ENCODE peak calls at places on chromosomes 7 and 10, in six cellular contexts. N is K562, T is A549, L is ovary, Q is HepG2, F is stomach. X is an unnamed sample.

GRCh38 chr10:4332764-4333473 is 493.1 kb upstream of the AKR1E2 start:
- DNase-seq in T (no peak), F (no peak), Q (no peak), L (no peak), N (no peak), X (no peak)

GRCh38 chr7:24975647-24976260 is 4.2 kb downstream of the OSBPL3 start:
- DNase-seq in N (no peak), L (no peak), T (no peak), Q (no peak), F (no peak), X (no peak)

GRCh38 chr7:4958477-4959301 is at the start of gene MMD2:
- DNase-seq in T (no peak), L (no peak), N (no peak), F (no peak), Q (no peak), X (no peak)

GRCh38 chr10:102714621-102715455 is at the start of gene SFXN2:
- DNase-seq in Q (no peak), F (peak; percentile 49), T (no peak), N (no peak), L (no peak), X (no peak)

GRCh38 chr7:148698397-148699023 is at the start of gene CUL1:
- DNase-seq in Q (peak; percentile 46), L (peak; percentile 83), F (peak; percentile 91), T (peak; percentile 80), N (peak; percentile 93), X (peak; percentile 95)

GRCh38 chr10:104445359-104445758 is 91.7 kb downstream of the CFAP58 start:
- DNase-seq in Q (no peak), L (no peak), T (no peak), F (no peak), N (no peak), X (no peak)

GRCh38 chr7:132377703-132378584 is 198.3 kb downstream of the PLXNA4 start:
- DNase-seq in T (no peak), Q (no peak), L (no peak), F (no peak), N (no peak), X (no peak)

GRCh38 chr10:22006379-22006884 is 2.9 kb upstream of the DNAJC1 start:
- DNase-seq in L (no peak), N (no peak), F (no peak), T (no peak), Q (no peak), X (no peak)

GRCh38 chr10:25758041-25758457 is 176.0 kb upstream of the MYO3A start:
- DNase-seq in L (no peak), Q (peak; percentile 10), N (peak; percentile 54), F (no peak), T (peak; percentile 50), X (no peak)

GRCh38 chr7:45702751-45703150 is 128.6 kb downstream of the ADCY1 start:
- DNase-seq in F (peak; percentile 19), T (no peak), L (no peak), Q (no peak), N (no peak), X (peak; percentile 48)

GRCh38 chr10:70538195-70538520 is 59.6 kb downstream of the PALD1 start:
- DNase-seq in L (no peak), N (no peak), T (no peak), Q (no peak), F (no peak), X (no peak)

GRCh38 chr7:13989944-13990295 is 454 bp upstream of the ETV1 start:
- DNase-seq in Q (no peak), L (no peak), N (no peak), T (no peak), F (no peak), X (no peak)

GRCh38 chr10:8306685-8307364 is 252.3 kb downstream of the GATA3 start:
- DNase-seq in N (no peak), T (no peak), L (no peak), F (no peak), Q (no peak), X (no peak)

GRCh38 chr10:114289096-114289436 is 50.0 kb downstream of the VWA2 start:
- DNase-seq in N (no peak), L (no peak), F (no peak), T (no peak), Q (no peak), X (no peak)

GRCh38 chr10:20059084-20059835 is 243.0 kb downstream of the PLXDC2 start:
- DNase-seq in T (no peak), Q (no peak), N (no peak), L (no peak), F (no peak), X (no peak)

GRCh38 chr7:33986951-33987948 is 81.9 kb downstream of the BMPER start:
- DNase-seq in T (peak; percentile 92), N (no peak), F (no peak), Q (peak; percentile 27), L (no peak), X (no peak)

GRCh38 chr7:111825046-111825445 is 262.8 kb upstream of the IMMP2L start:
- DNase-seq in N (no peak), F (no peak), L (no peak), T (no peak), Q (no peak), X (no peak)

GRCh38 chr10:15901889-15902288 is 41.6 kb upstream of the MINDY3 start:
- DNase-seq in Q (no peak), N (no peak), L (no peak), F (no peak), T (no peak), X (no peak)

GRCh38 chr10:123864923-123865322 is 26.7 kb downstream of the CPXM2 start:
- DNase-seq in L (no peak), Q (no peak), F (no peak), N (no peak), T (no peak), X (no peak)
- TF ChIP-seq EP300 in L (no peak), Q (no peak), F (peak; percentile 94), N (no peak), T (no peak), X (no peak)

DNA sequence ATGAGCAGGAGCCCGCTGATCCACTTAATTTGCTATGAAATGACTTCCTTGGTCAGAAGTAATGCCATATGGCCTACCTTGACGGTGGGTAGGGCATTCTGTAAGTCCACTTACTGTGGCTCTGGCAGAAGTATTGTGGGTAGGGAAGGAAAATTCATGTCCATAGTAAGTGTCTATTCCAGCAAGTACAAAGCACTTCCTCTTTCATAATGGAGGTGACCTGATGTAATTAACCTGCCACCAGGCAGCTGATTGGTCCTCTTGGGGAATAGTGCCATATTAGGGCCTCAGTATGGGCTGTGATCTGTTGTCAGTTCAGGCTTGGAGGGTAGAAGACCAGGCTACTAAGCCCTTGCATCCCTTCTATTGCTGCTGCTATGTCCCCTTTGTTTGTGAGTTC is 103.9 kb downstream of the SLC37A3 start:
- DNase-seq in L (no peak), N (no peak), Q (no peak), F (no peak), T (no peak), X (no peak)
- TF ChIP-seq EP300 in L (no peak), N (no peak), Q (no peak), F (no peak), T (no peak), X (no peak)

GRCh38 chr10:48879476-48879875 is 60.2 kb downstream of the LRRC18 start:
- DNase-seq in F (no peak), T (no peak), N (no peak), Q (no peak), L (no peak), X (no peak)

GRCh38 chr10:48878091-48878490 is 61.5 kb downstream of the LRRC18 start:
- DNase-seq in L (no peak), Q (no peak), T (no peak), F (no peak), N (no peak), X (no peak)

GRCh38 chr10:48882881-48883280 is 56.8 kb downstream of the LRRC18 start:
- DNase-seq in L (no peak), T (no peak), F (no peak), Q (no peak), N (no peak), X (no peak)

GRCh38 chr10:48881937-48882336 is 57.7 kb downstream of the LRRC18 start:
- DNase-seq in Q (no peak), L (no peak), N (no peak), F (no peak), T (no peak), X (no peak)

GRCh38 chr10:48880016-48880705 is 59.5 kb downstream of the LRRC18 start:
- DNase-seq in Q (no peak), L (no peak), F (no peak), T (no peak), N (no peak), X (no peak)
- TF ChIP-seq EP300 in Q (no peak), L (no peak), F (no peak), T (no peak), N (no peak), X (no peak)

GRCh38 chr10:12608761-12609160 is 259.4 kb downstream of the CAMK1D start:
- DNase-seq in L (no peak), N (no peak), T (no peak), Q (no peak), F (no peak), X (no peak)

GRCh38 chr10:12603766-12604470 is 254.6 kb downstream of the CAMK1D start:
- DNase-seq in N (no peak), T (no peak), L (no peak), Q (no peak), F (no peak), X (no peak)

GRCh38 chr10:12606461-12606860 is 257.1 kb downstream of the CAMK1D start:
- DNase-seq in Q (no peak), T (no peak), F (no peak), L (no peak), N (no peak), X (no peak)

GRCh38 chr10:12602557-12602956 is 253.2 kb downstream of the CAMK1D start:
- DNase-seq in N (no peak), Q (peak; percentile 4), T (no peak), L (no peak), F (no peak), X (no peak)

DNA sequence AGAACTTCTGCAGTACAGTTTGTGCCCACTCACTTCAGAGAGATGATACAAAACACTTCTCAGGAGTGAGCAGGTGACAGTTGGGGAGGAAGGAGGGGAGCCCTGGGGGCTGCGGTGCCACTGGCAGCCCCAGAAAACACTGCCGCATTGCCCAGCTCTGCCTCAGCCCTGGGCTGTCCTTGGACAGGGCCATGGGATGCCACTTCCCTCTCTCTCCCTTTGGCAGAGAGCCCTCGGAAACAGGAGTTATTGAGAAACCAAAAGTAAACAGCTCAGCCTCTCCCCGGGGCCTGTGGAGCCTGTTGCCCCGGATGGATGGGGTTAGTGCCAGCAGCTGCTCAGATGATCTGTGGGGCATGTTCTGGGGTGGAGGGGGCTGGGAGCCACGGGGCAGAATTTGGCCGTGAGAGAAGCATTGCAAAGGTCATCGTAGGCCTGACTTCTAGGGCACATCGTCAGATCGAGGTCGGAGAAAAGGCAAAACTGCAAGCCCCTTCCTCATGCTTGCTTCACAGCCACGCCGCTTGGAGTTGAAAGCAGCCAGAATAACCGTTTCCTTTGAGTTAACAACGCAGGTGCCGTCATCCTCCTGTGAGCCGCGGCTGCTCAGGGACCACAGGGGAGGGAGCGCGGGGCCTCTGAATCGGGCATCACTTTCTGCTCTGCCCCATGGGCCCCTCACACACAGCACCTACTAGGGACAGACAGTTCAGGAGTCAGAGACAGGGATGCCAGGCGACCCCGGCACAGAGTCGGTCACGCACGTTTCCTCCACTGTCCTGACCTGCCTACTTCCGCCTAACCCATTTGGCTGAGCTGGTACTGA is 256.4 kb downstream of the CAMK1D start:
- DNase-seq in N (no peak), L (peak; percentile 61), F (peak; percentile 80), T (peak; percentile 79), Q (peak; percentile 71), X (peak; percentile 89)
- TF ChIP-seq EP300 in N (no peak), L (no peak), F (no peak), T (no peak), Q (peak; percentile 34), X (no peak)

X was measured in suprapubic skin.